ENCODE peak calls at places on chromosomes 11 and 22, in five cellular contexts. K is memory B cell; S is neuronal stem cell; Z is activated naive CD8-positive, alpha-beta T cell treated with anti-CD3 and anti-CD28 coated beads for 36 hours; J is NCI-H2029. M is an unnamed sample.

GRCh38 chr11:29676993-29677392 is 339.8 kb downstream of the KCNA4 start:
- DNase-seq in K (no peak), S (no peak), Z (no peak), J (no peak), M (peak)

GRCh38 chr11:132300283-132300682 is 929.9 kb downstream of the NTM start:
- DNase-seq in K (no peak), S (no peak), Z (no peak), J (no peak), M (no peak)

GRCh38 chr11:2728663-2729332 is 29.0 kb upstream of the KCNQ1OT1 start:
- DNase-seq in K (no peak), S (no peak), Z (no peak), J (no peak), M (no peak)

GRCh38 chr11:118050208-118050891 is 26.5 kb upstream of the TMPRSS4 start:
- DNase-seq in K (no peak), S (no peak), Z (no peak), J (no peak), M (no peak)

GRCh38 chr11:116731097-116731761 is 41.6 kb downstream of the BUD13 start:
- DNase-seq in K (no peak), S (peak), Z (no peak), J (no peak), M (peak)

GRCh38 chr11:96001037-96001436 is 77.1 kb upstream of the MTMR2 start:
- DNase-seq in K (no peak), S (no peak), Z (no peak), J (no peak), M (peak)

GRCh38 chr11:77126861-77127673 is 979 bp upstream of the MYO7A start:
- DNase-seq in K (peak), S (peak), Z (peak), J (no peak), M (no peak)

GRCh38 chr11:115530752-115531151 is 26.5 kb upstream of the CADM1 start:
- DNase-seq in K (no peak), S (no peak), Z (no peak), J (no peak), M (no peak)

GRCh38 chr11:58024601-58025091 is 965 bp downstream of the OR9Q1 start:
- DNase-seq in K (no peak), S (no peak), Z (no peak), J (peak), M (peak)

GRCh38 chr11:120052196-120052775 is 85.6 kb downstream of the TRIM29 start:
- DNase-seq in K (no peak), S (no peak), Z (no peak), J (no peak), M (no peak)

GRCh38 chr11:34953955-34954354 is 37.5 kb downstream of the PDHX start:
- DNase-seq in K (no peak), S (no peak), Z (no peak), J (no peak), M (no peak)

GRCh38 chr22:27154717-27155116 is 497.3 kb downstream of the MIAT start:
- DNase-seq in K (no peak), S (no peak), Z (no peak), J (no peak), M (no peak)

GRCh38 chr11:10906521-10906920 is 48.7 kb upstream of the ZBED5 start:
- DNase-seq in K (no peak), S (no peak), Z (no peak), J (no peak), M (peak)

GRCh38 chr11:73334244-73335203 is 26.4 kb downstream of the ARHGEF17 start:
- DNase-seq in K (no peak), S (no peak), Z (no peak), J (no peak), M (peak)

GRCh38 chr11:88414981-88415391 is 77.5 kb upstream of the CTSC start:
- DNase-seq in K (no peak), S (no peak), Z (peak), J (no peak), M (no peak)

GRCh38 chr11:84045146-84045545 is 759.0 kb upstream of the CCDC90B start:
- DNase-seq in K (no peak), S (no peak), Z (no peak), J (no peak), M (no peak)

GRCh38 chr11:30128269-30128932 is 102.4 kb upstream of the FSHB start:
- DNase-seq in K (no peak), S (peak), Z (no peak), J (no peak), M (peak)

GRCh38 chr22:22616636-22617035 is 27.8 kb upstream of the GGTLC2 start:
- DNase-seq in K (peak), S (no peak), Z (peak), J (no peak), M (no peak)

GRCh38 chr11:66328036-66328306 is 8.3 kb downstream of the RIN1 start:
- DNase-seq in K (no peak), S (no peak), Z (no peak), J (no peak), M (no peak)

GRCh38 chr22:29152381-29153138 is 53.1 kb upstream of the EMID1 start:
- DNase-seq in K (no peak), S (no peak), Z (no peak), J (no peak), M (no peak)

M was measured in AG10803.